ENCODE peak calls at places on chromosomes 1 and 21, in eight cellular contexts. A is ovary, Y is GM10248, O is cardiac fibroblast, K is brain microvascular endothelial cell, N is neural crest cell, I is heart right ventricle, E is IMR-90. D is an unnamed sample.

GRCh38 chr21:18164933-18165332 is 79.7 kb upstream of the CHODL start:
- DNase-seq in I (no peak), O (no peak), A (no peak), N (no peak), E (no peak), K (no peak), Y (no peak), D (no peak)

GRCh38 chr1:212718499-212718898 is 18.9 kb upstream of the BATF3 start:
- DNase-seq in N (no peak), K (no peak), A (no peak), E (peak), Y (no peak), O (peak), I (no peak), D (no peak)

GRCh38 chr21:33026878-33027400 is 1.2 kb downstream of the OLIG2 start:
- DNase-seq in E (peak), A (no peak), O (peak), K (no peak), I (no peak), Y (no peak), N (no peak), D (no peak)

GRCh38 chr1:37143818-37144217 is 109.5 kb upstream of the GRIK3 start:
- DNase-seq in I (no peak), Y (no peak), O (no peak), E (no peak), K (no peak), A (no peak), N (no peak), D (peak)

GRCh38 chr21:42677339-42678117 is 24.1 kb downstream of the PDE9A start:
- DNase-seq in K (peak), E (peak), O (peak), Y (no peak), N (no peak), A (no peak), I (peak), D (no peak)

GRCh38 chr1:151756291-151756690 is 7.0 kb downstream of the MRPL9 start:
- DNase-seq in E (peak), K (peak), N (no peak), A (no peak), I (no peak), Y (no peak), O (peak), D (no peak)

GRCh38 chr1:44514673-44515072 is 109.6 kb downstream of the RNF220 start:
- DNase-seq in I (no peak), Y (no peak), O (no peak), N (no peak), K (no peak), E (no peak), A (no peak), D (no peak)

GRCh38 chr1:241167121-241167619 is 189.8 kb downstream of the RGS7 start:
- DNase-seq in O (no peak), A (no peak), E (no peak), I (no peak), Y (no peak), N (no peak), K (no peak), D (no peak)

GRCh38 chr1:154703207-154703606 is 95.2 kb upstream of the ADAR start:
- DNase-seq in E (no peak), N (no peak), K (no peak), A (no peak), O (peak), Y (no peak), I (no peak), D (peak)

GRCh38 chr1:83546863-83547262 is 452.1 kb downstream of the TTLL7 start:
- DNase-seq in A (no peak), N (no peak), I (no peak), E (no peak), O (no peak), K (no peak), Y (no peak), D (no peak)

DNA sequence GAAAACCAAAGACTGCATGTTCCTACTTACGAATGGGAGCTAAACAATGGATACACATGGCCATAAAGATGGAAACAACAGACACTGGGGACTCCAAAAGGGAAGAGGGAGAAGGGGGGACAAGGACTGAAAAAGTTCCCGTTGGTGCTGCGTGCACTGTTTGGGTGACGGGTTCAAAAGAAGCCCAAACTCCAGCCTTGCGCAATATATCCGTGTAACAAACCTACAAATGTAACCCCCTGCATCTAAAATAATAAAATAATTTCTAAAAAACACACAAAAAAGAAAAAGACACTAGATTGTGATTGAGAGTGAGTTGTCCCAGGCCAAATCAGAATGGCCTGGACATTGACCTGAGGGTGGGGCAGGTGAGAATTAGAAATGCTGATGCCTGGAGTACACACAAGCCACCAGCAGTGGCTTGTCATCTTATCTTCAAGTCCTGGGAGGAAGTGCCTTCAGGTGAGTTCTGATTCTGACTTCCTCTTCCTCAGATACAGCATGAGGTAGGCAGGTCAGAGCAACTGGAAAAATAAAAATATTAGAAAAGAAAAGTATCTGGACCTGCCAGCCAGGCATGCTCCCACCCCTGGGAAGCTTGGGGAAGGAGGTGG is 54.7 kb downstream of the SPATA46 start:
- DNase-seq in N (no peak), E (no peak), Y (no peak), I (no peak), O (no peak), A (no peak), K (no peak), D (no peak)
- TF ChIP-seq CTCF in N (no peak), E (no peak), Y (no peak), I (no peak), O (no peak), A (no peak), K (no peak), D (no peak)

GRCh38 chr1:232598837-232599177 is 31.1 kb downstream of the SIPA1L2 start:
- DNase-seq in O (no peak), E (no peak), N (no peak), K (no peak), I (no peak), A (no peak), Y (no peak), D (no peak)

GRCh38 chr1:232599178-232600041 is 30.5 kb downstream of the SIPA1L2 start:
- DNase-seq in Y (no peak), N (no peak), K (no peak), E (peak), O (no peak), A (no peak), I (no peak), D (no peak)

GRCh38 chr1:232598133-232598532 is 31.8 kb downstream of the SIPA1L2 start:
- DNase-seq in N (no peak), E (no peak), Y (no peak), O (no peak), K (no peak), A (no peak), I (no peak), D (no peak)

GRCh38 chr1:232602622-232603021 is 27.3 kb downstream of the SIPA1L2 start:
- DNase-seq in N (no peak), O (no peak), Y (no peak), E (no peak), I (no peak), A (no peak), K (no peak), D (no peak)

GRCh38 chr1:232600430-232601258 is 29.3 kb downstream of the SIPA1L2 start:
- DNase-seq in K (no peak), E (peak), O (no peak), Y (no peak), N (no peak), A (no peak), I (no peak), D (no peak)
- TF ChIP-seq CTCF in K (no peak), E (no peak), O (no peak), Y (no peak), N (no peak), A (no peak), I (no peak), D (no peak)

GRCh38 chr1:228927947-228928898 is 192.9 kb downstream of the RHOU start:
- DNase-seq in O (no peak), Y (peak), E (no peak), A (no peak), N (no peak), K (no peak), I (no peak), D (no peak)

GRCh38 chr1:228935198-228935663 is 200.0 kb downstream of the RHOU start:
- DNase-seq in K (no peak), N (no peak), O (no peak), E (no peak), Y (no peak), I (no peak), A (no peak), D (no peak)

GRCh38 chr1:228929476-228930027 is 194.3 kb downstream of the RHOU start:
- DNase-seq in A (no peak), E (no peak), N (no peak), O (no peak), K (no peak), Y (no peak), I (no peak), D (no peak)

GRCh38 chr1:228933753-228934152 is 198.5 kb downstream of the RHOU start:
- DNase-seq in A (no peak), K (no peak), Y (no peak), E (no peak), N (no peak), O (no peak), I (no peak), D (no peak)

GRCh38 chr1:228930479-228930957 is 195.2 kb downstream of the RHOU start:
- DNase-seq in Y (no peak), A (no peak), E (no peak), I (no peak), O (no peak), K (no peak), N (no peak), D (no peak)
- TF ChIP-seq CTCF in Y (no peak), A (no peak), E (no peak), I (no peak), O (no peak), K (no peak), N (no peak), D (no peak)

DNA sequence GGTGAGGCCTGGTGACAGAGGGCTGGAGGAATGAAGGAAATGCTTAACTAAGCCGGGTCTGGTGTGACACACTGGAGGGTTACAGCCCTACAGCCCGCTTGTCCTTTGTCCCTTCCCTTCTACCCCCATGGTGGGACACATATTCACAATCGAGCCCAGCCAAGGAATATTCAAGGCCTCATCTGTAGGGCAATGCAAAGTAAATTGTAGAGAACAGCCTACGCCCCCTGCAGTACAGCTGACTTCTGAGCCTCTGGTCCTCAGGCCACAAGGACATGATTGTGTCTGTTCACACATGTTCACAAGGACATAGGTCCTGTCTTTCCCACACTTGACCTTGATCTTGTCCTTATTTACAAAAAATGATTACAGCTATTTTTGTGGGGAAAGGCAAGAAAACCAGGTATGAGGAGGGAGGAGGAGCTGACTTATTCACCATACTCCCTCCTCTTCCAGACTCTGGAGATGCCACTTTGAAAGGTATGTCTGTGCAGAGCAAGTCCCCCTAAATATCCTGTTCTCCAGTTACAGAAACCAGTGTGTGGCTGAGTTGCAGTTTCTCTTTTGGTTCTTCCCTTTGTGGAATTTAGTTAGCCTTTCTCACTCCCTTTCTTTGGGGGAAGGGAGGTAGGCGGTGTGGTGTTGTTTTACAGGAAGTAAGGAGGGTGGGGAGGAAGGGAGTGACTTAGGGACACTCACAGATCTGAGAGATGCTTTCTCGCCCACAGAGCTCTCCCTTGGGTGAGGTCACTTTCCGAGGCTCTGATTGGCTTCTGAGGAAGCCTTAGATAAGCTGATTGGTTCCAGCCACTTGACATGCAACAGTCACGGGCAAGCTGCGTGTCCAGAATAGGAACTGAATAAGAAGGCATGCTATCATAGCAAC is 14.6 kb downstream of the POLR3GL start:
- DNase-seq in E (peak), Y (peak), N (peak), I (peak), O (peak), K (peak), A (peak), D (peak)
- TF ChIP-seq CTCF in E (no peak), Y (peak), N (peak), I (peak), O (no peak), K (peak), A (no peak), D (no peak)

GRCh38 chr21:15022608-15023261 is 42.1 kb downstream of the NRIP1 start:
- DNase-seq in I (no peak), K (no peak), N (no peak), Y (no peak), A (no peak), O (no peak), E (peak), D (no peak)
- TF ChIP-seq CTCF in I (no peak), K (no peak), N (peak), Y (no peak), A (no peak), O (peak), E (no peak), D (no peak)

GRCh38 chr1:41418868-41419583 is 57.8 kb downstream of the FOXO6 start:
- DNase-seq in Y (no peak), E (peak), I (peak), N (no peak), A (no peak), O (peak), K (peak), D (no peak)
- TF ChIP-seq CTCF in Y (no peak), E (no peak), I (no peak), N (no peak), A (no peak), O (peak), K (peak), D (no peak)

DNA sequence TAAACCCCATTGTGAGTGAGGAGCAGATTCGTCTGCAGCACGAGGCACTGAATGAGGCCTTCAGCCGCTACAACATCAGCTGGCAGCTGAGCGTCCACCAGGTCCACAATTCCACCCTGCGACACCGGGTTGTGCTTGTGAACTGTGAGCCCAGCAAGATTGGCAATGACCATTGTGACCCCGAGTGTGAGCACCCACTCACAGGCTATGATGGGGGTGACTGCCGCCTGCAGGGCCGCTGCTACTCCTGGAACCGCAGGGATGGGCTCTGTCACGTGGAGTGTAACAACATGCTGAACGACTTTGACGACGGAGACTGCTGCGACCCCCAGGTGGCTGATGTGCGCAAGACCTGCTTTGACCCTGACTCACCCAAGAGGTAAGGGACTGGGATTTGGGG is 132.2 kb downstream of the PAPPA2 start:
- DNase-seq in Y (no peak), A (no peak), I (no peak), K (no peak), N (no peak), O (no peak), E (no peak), D (no peak)
- TF ChIP-seq CTCF in Y (no peak), A (no peak), I (no peak), K (no peak), N (no peak), O (no peak), E (no peak), D (no peak)

GRCh38 chr1:50080904-50081586 is 27.7 kb upstream of the ELAVL4 start:
- DNase-seq in E (no peak), K (no peak), N (no peak), Y (no peak), A (no peak), I (no peak), O (peak), D (no peak)
- TF ChIP-seq CTCF in E (no peak), K (peak), N (no peak), Y (peak), A (no peak), I (peak), O (no peak), D (no peak)

DNA sequence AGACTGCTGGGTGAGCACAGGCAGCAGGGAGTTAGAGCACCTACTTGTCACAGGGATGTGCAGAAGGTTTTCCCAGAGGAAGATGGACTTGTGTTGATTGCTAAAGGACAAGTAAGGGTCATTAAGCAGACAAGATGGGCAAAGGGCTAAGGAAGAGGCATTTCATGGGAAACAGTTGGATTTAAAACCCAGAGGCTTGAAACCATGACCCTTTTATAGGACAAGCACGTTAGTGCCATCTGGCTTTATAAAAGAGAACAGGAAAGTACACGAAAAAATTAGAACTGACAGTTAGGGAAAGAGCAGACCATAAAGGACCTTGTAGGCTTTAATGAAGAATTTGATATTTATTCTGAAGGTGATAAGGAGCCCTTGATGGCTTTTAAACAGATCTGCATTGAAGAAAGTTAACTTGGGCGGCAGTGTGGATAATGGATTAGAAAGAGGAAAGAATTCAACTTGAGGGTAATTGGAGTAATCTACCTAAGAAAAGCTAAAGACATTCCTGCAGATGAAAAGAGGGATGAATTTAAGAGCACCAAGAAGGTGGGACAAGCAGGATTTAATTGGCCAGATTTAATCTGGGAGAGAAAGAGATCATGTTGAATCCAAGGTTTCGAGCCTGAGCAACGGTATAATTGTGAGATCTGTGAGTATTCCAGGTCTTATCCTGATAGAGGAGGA is 68.6 kb downstream of the ZC3H11B start:
- DNase-seq in I (no peak), A (no peak), N (no peak), O (peak), Y (peak), E (no peak), K (no peak), D (no peak)
- TF ChIP-seq CTCF in I (peak), A (no peak), N (no peak), O (peak), Y (no peak), E (no peak), K (no peak), D (no peak)

D was measured in nephron progenitor cell.